ENCODE peak calls at places on chromosomes 5 and 9, in ten cellular contexts. One of them, this sample, is unnamed.

GRCh38 chr5:133392448-133392847 is 219.9 kb downstream of the FSTL4 start:
- DNase-seq in coronary artery: peak
- DNase-seq in aorta: no peak
- DNase-seq in AG04449: no peak
- DNase-seq in brain microvascular endothelial cell: no peak
- DNase-seq in astrocyte of the spinal cord: no peak
- DNase-seq in mesenchymal stem cell: no peak
- DNase-seq in OCI-LY7: no peak
- DNase-seq in BE2C: no peak
- DNase-seq in tibial nerve: no peak
- DNase-seq in this sample: no peak

GRCh38 chr9:114805670-114806551 is at the start of gene TNFSF15:
- DNase-seq in aorta: no peak
- DNase-seq in coronary artery: no peak
- DNase-seq in astrocyte of the spinal cord: no peak
- DNase-seq in brain microvascular endothelial cell: peak
- DNase-seq in tibial nerve: no peak
- DNase-seq in AG04449: no peak
- DNase-seq in OCI-LY7: peak
- DNase-seq in BE2C: no peak
- DNase-seq in mesenchymal stem cell: peak
- DNase-seq in this sample: no peak

GRCh38 chr5:173452098-173452497 is 123.9 kb upstream of the STC2 start:
- DNase-seq in BE2C: no peak
- DNase-seq in astrocyte of the spinal cord: no peak
- DNase-seq in brain microvascular endothelial cell: peak
- DNase-seq in OCI-LY7: no peak
- DNase-seq in tibial nerve: no peak
- DNase-seq in aorta: no peak
- DNase-seq in mesenchymal stem cell: peak
- DNase-seq in AG04449: no peak
- DNase-seq in coronary artery: no peak
- DNase-seq in this sample: no peak

GRCh38 chr5:4563400-4563799 is 576.7 kb upstream of the ADAMTS16 start:
- DNase-seq in aorta: no peak
- DNase-seq in OCI-LY7: peak
- DNase-seq in coronary artery: no peak
- DNase-seq in astrocyte of the spinal cord: peak
- DNase-seq in brain microvascular endothelial cell: no peak
- DNase-seq in AG04449: no peak
- DNase-seq in mesenchymal stem cell: no peak
- DNase-seq in tibial nerve: no peak
- DNase-seq in BE2C: no peak
- DNase-seq in this sample: no peak

GRCh38 chr9:137376386-137376785 is 46.6 kb downstream of the EXD3 start:
- DNase-seq in aorta: peak
- DNase-seq in brain microvascular endothelial cell: no peak
- DNase-seq in tibial nerve: no peak
- DNase-seq in AG04449: no peak
- DNase-seq in mesenchymal stem cell: no peak
- DNase-seq in OCI-LY7: no peak
- DNase-seq in BE2C: no peak
- DNase-seq in coronary artery: no peak
- DNase-seq in astrocyte of the spinal cord: no peak
- DNase-seq in this sample: no peak

GRCh38 chr5:172719211-172719610 is 51.8 kb downstream of the DUSP1 start:
- DNase-seq in mesenchymal stem cell: no peak
- DNase-seq in BE2C: no peak
- DNase-seq in tibial nerve: no peak
- DNase-seq in OCI-LY7: no peak
- DNase-seq in astrocyte of the spinal cord: no peak
- DNase-seq in brain microvascular endothelial cell: no peak
- DNase-seq in AG04449: no peak
- DNase-seq in aorta: peak
- DNase-seq in coronary artery: no peak
- DNase-seq in this sample: no peak

GRCh38 chr9:76610009-76610352 is 151.0 kb downstream of the GCNT1 start:
- DNase-seq in coronary artery: peak
- DNase-seq in AG04449: no peak
- DNase-seq in mesenchymal stem cell: peak
- DNase-seq in brain microvascular endothelial cell: peak
- DNase-seq in BE2C: peak
- DNase-seq in tibial nerve: peak
- DNase-seq in astrocyte of the spinal cord: peak
- DNase-seq in aorta: peak
- DNase-seq in OCI-LY7: no peak
- DNase-seq in this sample: peak

GRCh38 chr9:128892223-128892892 is 10.4 kb downstream of the LRRC8A start:
- DNase-seq in brain microvascular endothelial cell: peak
- DNase-seq in OCI-LY7: no peak
- DNase-seq in aorta: peak
- DNase-seq in tibial nerve: peak
- DNase-seq in coronary artery: peak
- DNase-seq in AG04449: no peak
- DNase-seq in BE2C: peak
- DNase-seq in astrocyte of the spinal cord: peak
- DNase-seq in mesenchymal stem cell: peak
- DNase-seq in this sample: peak

GRCh38 chr9:96450613-96451544 is 910 bp downstream of the HABP4 start:
- DNase-seq in tibial nerve: no peak
- DNase-seq in coronary artery: peak
- DNase-seq in brain microvascular endothelial cell: peak
- DNase-seq in OCI-LY7: peak
- DNase-seq in mesenchymal stem cell: peak
- DNase-seq in astrocyte of the spinal cord: peak
- DNase-seq in AG04449: no peak
- DNase-seq in aorta: peak
- DNase-seq in BE2C: peak
- DNase-seq in this sample: no peak

GRCh38 chr5:1661311-1661710 is 137.6 kb upstream of the LPCAT1 start:
- DNase-seq in brain microvascular endothelial cell: no peak
- DNase-seq in BE2C: no peak
- DNase-seq in aorta: peak
- DNase-seq in OCI-LY7: no peak
- DNase-seq in tibial nerve: no peak
- DNase-seq in coronary artery: peak
- DNase-seq in mesenchymal stem cell: no peak
- DNase-seq in astrocyte of the spinal cord: no peak
- DNase-seq in AG04449: no peak
- DNase-seq in this sample: no peak

GRCh38 chr5:132791026-132791425 is 14.0 kb upstream of the SEPTIN8 start:
- DNase-seq in AG04449: no peak
- DNase-seq in coronary artery: no peak
- DNase-seq in tibial nerve: no peak
- DNase-seq in mesenchymal stem cell: no peak
- DNase-seq in OCI-LY7: no peak
- DNase-seq in BE2C: no peak
- DNase-seq in brain microvascular endothelial cell: no peak
- DNase-seq in aorta: no peak
- DNase-seq in astrocyte of the spinal cord: no peak
- DNase-seq in this sample: no peak

GRCh38 chr5:104967806-104968205 is 1405.2 kb upstream of the NUDT12 start:
- DNase-seq in coronary artery: no peak
- DNase-seq in OCI-LY7: no peak
- DNase-seq in tibial nerve: no peak
- DNase-seq in astrocyte of the spinal cord: no peak
- DNase-seq in BE2C: no peak
- DNase-seq in aorta: no peak
- DNase-seq in mesenchymal stem cell: no peak
- DNase-seq in AG04449: no peak
- DNase-seq in brain microvascular endothelial cell: no peak
- DNase-seq in this sample: no peak

GRCh38 chr5:90866333-90866732 is 307.7 kb downstream of the ADGRV1 start:
- DNase-seq in mesenchymal stem cell: peak
- DNase-seq in tibial nerve: no peak
- DNase-seq in coronary artery: no peak
- DNase-seq in astrocyte of the spinal cord: peak
- DNase-seq in OCI-LY7: peak
- DNase-seq in brain microvascular endothelial cell: no peak
- DNase-seq in BE2C: no peak
- DNase-seq in aorta: no peak
- DNase-seq in AG04449: no peak
- DNase-seq in this sample: no peak

GRCh38 chr9:117555964-117556629 is 141.2 kb upstream of the ASTN2 start:
- DNase-seq in OCI-LY7: peak
- DNase-seq in tibial nerve: no peak
- DNase-seq in astrocyte of the spinal cord: peak
- DNase-seq in mesenchymal stem cell: peak
- DNase-seq in aorta: peak
- DNase-seq in brain microvascular endothelial cell: peak
- DNase-seq in coronary artery: no peak
- DNase-seq in AG04449: no peak
- DNase-seq in BE2C: peak
- DNase-seq in this sample: no peak

GRCh38 chr5:106093149-106093548 is 1577.6 kb downstream of the EFNA5 start:
- DNase-seq in OCI-LY7: no peak
- DNase-seq in AG04449: no peak
- DNase-seq in BE2C: no peak
- DNase-seq in aorta: no peak
- DNase-seq in astrocyte of the spinal cord: no peak
- DNase-seq in coronary artery: no peak
- DNase-seq in mesenchymal stem cell: no peak
- DNase-seq in tibial nerve: no peak
- DNase-seq in brain microvascular endothelial cell: no peak
- DNase-seq in this sample: no peak

DNA sequence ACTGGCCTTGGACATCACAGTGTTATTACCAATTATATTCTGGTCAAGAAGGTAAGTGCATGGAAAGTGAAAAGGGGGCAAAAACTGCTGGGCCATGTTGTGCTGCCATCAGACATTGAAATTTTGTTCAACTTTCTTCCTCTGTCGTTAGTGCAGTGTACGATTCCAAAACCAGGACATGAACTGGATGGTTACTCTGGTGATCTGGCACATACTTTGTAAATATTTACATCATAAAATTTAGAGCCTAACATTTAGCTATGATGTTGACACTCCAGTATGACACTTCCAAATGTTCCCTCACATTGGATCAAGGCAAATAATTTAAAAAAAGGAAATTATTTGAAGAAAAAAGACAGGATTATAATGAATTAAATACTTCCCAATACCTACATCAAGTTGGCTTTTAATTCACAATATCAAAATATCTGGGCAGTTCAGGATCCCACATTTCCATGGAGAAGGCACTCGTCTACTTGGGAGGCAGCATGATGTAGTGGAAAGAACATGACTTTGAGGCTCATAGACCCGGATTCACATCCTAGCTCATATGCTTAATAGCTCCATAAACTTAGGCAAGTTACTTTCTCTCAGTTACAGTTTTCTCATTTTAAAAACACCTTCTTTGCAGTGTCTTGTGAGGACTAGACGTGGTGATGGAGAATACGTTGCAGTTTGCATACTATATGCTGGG is 342.5 kb upstream of the MPDZ start:
- DNase-seq in brain microvascular endothelial cell: no peak
- DNase-seq in aorta: no peak
- DNase-seq in AG04449: no peak
- DNase-seq in coronary artery: no peak
- DNase-seq in OCI-LY7: no peak
- DNase-seq in mesenchymal stem cell: no peak
- DNase-seq in tibial nerve: no peak
- DNase-seq in astrocyte of the spinal cord: no peak
- DNase-seq in BE2C: no peak
- DNase-seq in this sample: no peak
- H3K4me3 ChIP-seq in brain microvascular endothelial cell: no peak
- H3K4me3 ChIP-seq in aorta: no peak
- H3K4me3 ChIP-seq in AG04449: no peak
- H3K4me3 ChIP-seq in coronary artery: no peak
- H3K4me3 ChIP-seq in OCI-LY7: no peak
- H3K4me3 ChIP-seq in mesenchymal stem cell: no peak
- H3K4me3 ChIP-seq in tibial nerve: no peak
- H3K4me3 ChIP-seq in astrocyte of the spinal cord: no peak
- H3K4me3 ChIP-seq in BE2C: no peak
- H3K4me3 ChIP-seq in this sample: no peak

DNA sequence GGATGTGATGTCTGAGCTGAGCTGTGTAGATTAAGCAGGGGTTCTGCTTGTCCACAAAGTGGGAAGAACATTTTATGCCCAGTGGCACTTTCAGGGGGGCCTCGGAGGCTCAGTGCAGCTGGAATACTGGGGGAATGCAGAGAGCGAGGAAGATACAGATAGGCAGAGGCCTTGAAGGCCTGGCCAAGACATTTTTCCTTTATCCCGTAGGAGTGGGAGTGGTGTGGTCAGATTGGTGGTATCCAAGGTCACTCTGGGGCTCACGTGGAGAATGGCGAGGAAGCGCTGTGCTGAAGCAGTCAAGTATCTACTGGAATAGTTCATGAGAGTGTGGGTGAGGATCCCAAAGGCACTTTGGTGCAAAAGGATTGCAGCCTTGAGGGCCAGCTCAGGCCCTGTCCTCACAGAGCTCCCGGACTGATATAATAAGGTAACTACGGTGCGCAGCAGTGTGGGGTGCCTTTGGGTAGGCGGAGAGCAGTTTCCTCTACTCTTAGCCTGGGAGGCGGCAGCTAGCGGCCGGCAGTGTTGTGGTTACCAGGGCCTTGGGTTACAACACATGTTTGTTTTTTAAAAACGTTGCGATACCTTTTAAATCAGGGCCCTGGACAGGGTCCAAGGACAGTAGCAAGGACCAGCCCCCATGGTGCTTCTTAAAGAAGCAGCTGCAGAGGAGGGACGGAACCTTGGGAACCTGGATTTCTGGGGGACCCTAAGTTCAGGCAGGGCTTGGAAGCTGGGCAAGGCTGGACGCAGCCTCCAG is 10.8 kb upstream of the CCDC69 start:
- DNase-seq in coronary artery: no peak
- DNase-seq in AG04449: no peak
- DNase-seq in brain microvascular endothelial cell: peak
- DNase-seq in aorta: no peak
- DNase-seq in mesenchymal stem cell: peak
- DNase-seq in astrocyte of the spinal cord: peak
- DNase-seq in tibial nerve: peak
- DNase-seq in BE2C: no peak
- DNase-seq in OCI-LY7: peak
- DNase-seq in this sample: peak
- H3K4me3 ChIP-seq in coronary artery: peak
- H3K4me3 ChIP-seq in AG04449: no peak
- H3K4me3 ChIP-seq in brain microvascular endothelial cell: no peak
- H3K4me3 ChIP-seq in aorta: no peak
- H3K4me3 ChIP-seq in mesenchymal stem cell: no peak
- H3K4me3 ChIP-seq in astrocyte of the spinal cord: no peak
- H3K4me3 ChIP-seq in tibial nerve: no peak
- H3K4me3 ChIP-seq in BE2C: no peak
- H3K4me3 ChIP-seq in OCI-LY7: peak
- H3K4me3 ChIP-seq in this sample: no peak

GRCh38 chr5:175060264-175060663 is 335.9 kb downstream of the MSX2 start:
- DNase-seq in aorta: no peak
- DNase-seq in mesenchymal stem cell: no peak
- DNase-seq in OCI-LY7: no peak
- DNase-seq in brain microvascular endothelial cell: no peak
- DNase-seq in coronary artery: no peak
- DNase-seq in astrocyte of the spinal cord: no peak
- DNase-seq in tibial nerve: no peak
- DNase-seq in AG04449: no peak
- DNase-seq in BE2C: no peak
- DNase-seq in this sample: no peak
- H3K4me3 ChIP-seq in aorta: peak
- H3K4me3 ChIP-seq in mesenchymal stem cell: peak
- H3K4me3 ChIP-seq in OCI-LY7: no peak
- H3K4me3 ChIP-seq in brain microvascular endothelial cell: no peak
- H3K4me3 ChIP-seq in coronary artery: peak
- H3K4me3 ChIP-seq in astrocyte of the spinal cord: peak
- H3K4me3 ChIP-seq in tibial nerve: no peak
- H3K4me3 ChIP-seq in AG04449: no peak
- H3K4me3 ChIP-seq in BE2C: peak
- H3K4me3 ChIP-seq in this sample: no peak

GRCh38 chr9:116362493-116362892 is 208.9 kb downstream of the PAPPA start:
- DNase-seq in tibial nerve: no peak
- DNase-seq in OCI-LY7: no peak
- DNase-seq in BE2C: no peak
- DNase-seq in aorta: no peak
- DNase-seq in coronary artery: no peak
- DNase-seq in AG04449: no peak
- DNase-seq in mesenchymal stem cell: no peak
- DNase-seq in brain microvascular endothelial cell: no peak
- DNase-seq in astrocyte of the spinal cord: no peak
- DNase-seq in this sample: no peak
- H3K4me3 ChIP-seq in tibial nerve: no peak
- H3K4me3 ChIP-seq in OCI-LY7: no peak
- H3K4me3 ChIP-seq in BE2C: no peak
- H3K4me3 ChIP-seq in aorta: no peak
- H3K4me3 ChIP-seq in coronary artery: no peak
- H3K4me3 ChIP-seq in AG04449: no peak
- H3K4me3 ChIP-seq in mesenchymal stem cell: no peak
- H3K4me3 ChIP-seq in brain microvascular endothelial cell: no peak
- H3K4me3 ChIP-seq in astrocyte of the spinal cord: no peak
- H3K4me3 ChIP-seq in this sample: no peak

This sample was measured in skeletal muscle cell.